ENCODE peak calls at places on chromosomes 7 and 10, in ten cellular contexts. C is erythroblast; T is stimulated activated CD8-positive, alpha-beta memory T cell treated with anti-CD3 and anti-CD28 coated beads, Interleukin-2, amount 100 ng/mL, for 48 hours; U is stimulated activated naive B cell treated with anti-CD40 and anti-IgM and Interleukin-4, amounts not matched to agents 10 μg/mL and 1 μg/mL and 100 μg/mL, for 72 hours; L is HL-60; X is NCI-H1092; E is T-helper 17 cell; Q is naive thymus-derived CD8-positive, alpha-beta T cell; F is GM23248; K is cardiac muscle cell. H is an unnamed sample.

GRCh38 chr10:46092523-46093195 is 46.6 kb upstream of the MSMB start:
- DNase-seq in U (no peak), K (no peak), X (no peak), Q (peak), L (peak), T (no peak), C (no peak), E (no peak), F (no peak), H (no peak)

GRCh38 chr10:123896217-123896927 is 4.8 kb upstream of the CPXM2 start:
- DNase-seq in X (no peak), K (no peak), F (no peak), U (no peak), C (no peak), T (no peak), E (no peak), Q (no peak), L (no peak), H (no peak)

GRCh38 chr10:93475871-93476270 is 6.3 kb downstream of the MYOF start:
- DNase-seq in K (no peak), C (no peak), T (no peak), E (no peak), Q (no peak), U (no peak), X (no peak), F (peak), L (no peak), H (no peak)

GRCh38 chr7:17026269-17026668 is 144.5 kb upstream of the AGR3 start:
- DNase-seq in T (no peak), E (no peak), C (no peak), F (no peak), L (no peak), Q (no peak), U (no peak), X (no peak), K (no peak), H (no peak)

GRCh38 chr7:155351120-155351870 is 53.6 kb downstream of the INSIG1 start:
- DNase-seq in F (no peak), Q (no peak), U (no peak), L (no peak), T (no peak), K (no peak), E (no peak), C (no peak), X (no peak), H (no peak)

GRCh38 chr10:43235070-43235900 is 31.6 kb downstream of the RASGEF1A start:
- DNase-seq in X (no peak), L (no peak), E (peak), F (no peak), U (no peak), T (no peak), C (no peak), Q (no peak), K (no peak), H (peak)

GRCh38 chr10:115829501-115830215 is 443.3 kb downstream of the GFRA1 start:
- DNase-seq in L (no peak), K (peak), X (no peak), Q (no peak), U (no peak), C (no peak), E (no peak), T (no peak), F (peak), H (no peak)

GRCh38 chr10:125123363-125124113 is 36.8 kb downstream of the CTBP2 start:
- DNase-seq in X (no peak), K (peak), T (no peak), C (peak), L (no peak), E (no peak), F (peak), U (no peak), Q (no peak), H (no peak)

GRCh38 chr10:71603190-71603589 is 116.4 kb downstream of the C10orf105 start:
- DNase-seq in U (no peak), K (no peak), F (no peak), C (no peak), T (no peak), L (no peak), E (no peak), X (no peak), Q (no peak), H (no peak)

GRCh38 chr7:149147730-149148653 is 739 bp downstream of the ZNF398 start:
- DNase-seq in C (peak), F (peak), T (peak), Q (peak), X (peak), E (peak), L (peak), U (peak), K (peak), H (peak)

GRCh38 chr7:120272261-120272895 is 597 bp upstream of the KCND2 start:
- DNase-seq in K (peak), E (no peak), L (peak), C (peak), Q (no peak), X (peak), F (peak), U (no peak), T (no peak), H (no peak)

GRCh38 chr7:53504914-53505313 is 469.5 kb downstream of the POM121L12 start:
- DNase-seq in E (no peak), C (no peak), T (no peak), Q (no peak), U (no peak), L (no peak), X (no peak), F (no peak), K (no peak), H (no peak)

GRCh38 chr10:103333934-103334520 is 16.9 kb downstream of the PCGF6 start:
- DNase-seq in T (no peak), Q (no peak), L (no peak), X (no peak), F (peak), U (no peak), C (peak), E (no peak), K (peak), H (no peak)

GRCh38 chr10:71694567-71694968 is 25.0 kb downstream of the C10orf105 start:
- DNase-seq in T (no peak), Q (no peak), F (no peak), X (no peak), E (no peak), C (no peak), K (no peak), U (peak), L (peak), H (no peak)

GRCh38 chr7:82562716-82563404 is 119.3 kb upstream of the CACNA2D1 start:
- DNase-seq in E (no peak), T (no peak), C (no peak), L (no peak), K (peak), X (no peak), U (no peak), F (peak), Q (no peak), H (no peak)

GRCh38 chr7:53121374-53121773 is 85.9 kb downstream of the POM121L12 start:
- DNase-seq in E (no peak), U (no peak), C (no peak), Q (no peak), K (no peak), X (no peak), F (no peak), L (no peak), T (no peak), H (no peak)

GRCh38 chr7:25259487-25260243 is 31.4 kb upstream of the NPVF start:
- DNase-seq in U (peak), Q (peak), L (peak), K (peak), T (peak), E (peak), X (peak), F (peak), C (peak), H (peak)

GRCh38 chr7:1694981-1695511 is 25.0 kb downstream of the ELFN1 start:
- DNase-seq in L (no peak), E (peak), U (no peak), Q (no peak), T (no peak), K (no peak), X (no peak), F (no peak), C (no peak), H (no peak)

GRCh38 chr10:64574371-64574770 is 1053.2 kb downstream of the REEP3 start:
- DNase-seq in L (no peak), C (no peak), T (no peak), Q (no peak), K (no peak), E (no peak), X (no peak), U (no peak), F (no peak), H (no peak)

GRCh38 chr7:52771177-52771576 is 264.3 kb upstream of the POM121L12 start:
- DNase-seq in K (no peak), E (no peak), T (no peak), L (no peak), U (no peak), C (no peak), F (no peak), X (no peak), Q (no peak), H (no peak)

GRCh38 chr7:31747553-31747952 is 60.5 kb downstream of the PPP1R17 start:
- DNase-seq in K (no peak), T (no peak), U (no peak), E (no peak), F (peak), L (no peak), X (no peak), C (peak), Q (no peak), H (no peak)

GRCh38 chr10:125023269-125023668 is 81.3 kb downstream of the ZRANB1 start:
- DNase-seq in K (no peak), T (no peak), L (no peak), X (peak), Q (no peak), F (no peak), U (no peak), E (no peak), C (no peak), H (no peak)

GRCh38 chr7:128940494-128941322 is 3.0 kb downstream of the IRF5 start:
- DNase-seq in L (peak), X (no peak), T (no peak), E (no peak), Q (no peak), C (no peak), U (peak), K (no peak), F (no peak), H (peak)

GRCh38 chr10:63700209-63700934 is 179.2 kb downstream of the REEP3 start:
- DNase-seq in F (peak), U (no peak), E (no peak), K (peak), T (peak), L (no peak), X (no peak), C (peak), Q (no peak), H (no peak)

GRCh38 chr10:111370101-111370500 is 293.3 kb downstream of the ADRA2A start:
- DNase-seq in C (no peak), F (peak), Q (no peak), E (no peak), U (no peak), T (no peak), L (no peak), X (no peak), K (no peak), H (no peak)

GRCh38 chr7:67653856-67654442 is 657.3 kb downstream of the TYW1 start:
- DNase-seq in X (no peak), L (no peak), F (no peak), U (no peak), T (no peak), E (no peak), K (no peak), Q (no peak), C (no peak), H (no peak)

GRCh38 chr10:88865281-88865876 is 13.7 kb upstream of the ANKRD22 start:
- DNase-seq in K (peak), T (no peak), C (peak), F (peak), Q (no peak), X (no peak), L (no peak), U (no peak), E (no peak), H (no peak)

GRCh38 chr7:1283337-1283736 is 50.7 kb downstream of the UNCX start:
- DNase-seq in L (no peak), E (no peak), Q (no peak), X (no peak), T (no peak), K (no peak), C (no peak), F (no peak), U (no peak), H (no peak)

GRCh38 chr7:143901360-143901709 is 641 bp downstream of the TCAF1 start:
- DNase-seq in Q (no peak), E (no peak), L (no peak), U (no peak), X (peak), K (peak), C (no peak), F (peak), T (no peak), H (no peak)

GRCh38 chr7:22235134-22235533 is 121.8 kb downstream of the RAPGEF5 start:
- DNase-seq in E (no peak), C (no peak), Q (no peak), K (no peak), F (no peak), T (no peak), L (no peak), U (no peak), X (no peak), H (no peak)

GRCh38 chr7:44448922-44449321 is 41.5 kb downstream of the NUDCD3 start:
- DNase-seq in U (no peak), C (no peak), K (no peak), Q (no peak), T (no peak), L (no peak), X (no peak), E (no peak), F (peak), H (no peak)

GRCh38 chr7:139915864-139916716 is 87.0 kb downstream of the TBXAS1 start:
- DNase-seq in F (peak), K (peak), Q (no peak), T (peak), L (peak), E (no peak), C (peak), U (peak), X (no peak), H (peak)

GRCh38 chr7:24318326-24318725 is 34.3 kb downstream of the NPY start:
- DNase-seq in K (no peak), F (peak), E (no peak), C (peak), U (no peak), T (no peak), L (no peak), Q (no peak), X (no peak), H (no peak)

GRCh38 chr7:15086171-15086745 is 183.7 kb upstream of the DGKB start:
- DNase-seq in L (no peak), C (no peak), T (no peak), X (no peak), Q (no peak), K (no peak), F (peak), U (no peak), E (no peak), H (no peak)

GRCh38 chr7:15561840-15562239 is at the start of gene AGMO:
- DNase-seq in C (no peak), F (peak), E (no peak), X (peak), Q (no peak), K (peak), L (no peak), T (no peak), U (no peak), H (no peak)

GRCh38 chr10:73819513-73820093 is 8.2 kb upstream of the NDST2 start:
- DNase-seq in E (no peak), Q (no peak), X (no peak), K (peak), C (no peak), F (peak), U (no peak), T (no peak), L (no peak), H (no peak)

GRCh38 chr7:30470783-30471182 is 7.8 kb downstream of the NOD1 start:
- DNase-seq in T (no peak), Q (no peak), X (peak), L (no peak), U (no peak), C (peak), K (peak), F (peak), E (no peak), H (no peak)

GRCh38 chr10:46254007-46254383 is 32.8 kb upstream of the ANTXRL start:
- DNase-seq in K (no peak), U (no peak), Q (no peak), L (no peak), T (no peak), C (no peak), X (no peak), F (no peak), E (no peak), H (no peak)

GRCh38 chr7:122675621-122676020 is 23.3 kb downstream of the RNF133 start:
- DNase-seq in C (no peak), F (no peak), Q (no peak), X (no peak), T (no peak), K (no peak), U (no peak), E (no peak), L (no peak), H (no peak)

GRCh38 chr10:62900829-62901571 is 84.8 kb upstream of the EGR2 start:
- DNase-seq in E (no peak), F (peak), X (no peak), K (peak), Q (no peak), C (no peak), T (no peak), U (no peak), L (peak), H (no peak)

H was measured in natural killer cell treated with Interleukin-12 subunit alpha and Interleukin-12 subunit beta and Interleukin-15 and Interleukin-18, amount 100 ng/mL, for 72 hours.